ENCODE peak calls at places on chromosomes 12 and 14, in five cellular contexts. U, J, P, H and B are unnamed samples. For H3K4me1, the result is how much of the 10 kb centered on the place peaks cover.

GRCh38 chr14:72049462-72049861 is 117.2 kb downstream of the RGS6 start:
- DNase-seq in H (no peak), U (no peak), J (no peak), P (no peak), B (no peak)

GRCh38 chr14:69928111-69928523 is 48.9 kb downstream of the SMOC1 start:
- DNase-seq in U (no peak), H (no peak), P (peak), J (no peak), B (no peak)

GRCh38 chr12:43742106-43742505 is 16.5 kb downstream of the PUS7L start:
- DNase-seq in H (no peak), U (no peak), P (no peak), J (no peak), B (no peak)

GRCh38 chr12:25495336-25496097 is 57.6 kb downstream of the LMNTD1 start:
- DNase-seq in P (no peak), U (no peak), J (no peak), H (no peak), B (no peak)

GRCh38 chr14:72401632-72402428 is 469.6 kb downstream of the RGS6 start:
- DNase-seq in H (peak), J (no peak), P (no peak), U (no peak), B (no peak)

GRCh38 chr14:73136085-73136386 is 271 bp upstream of the PSEN1 start:
- DNase-seq in U (no peak), P (no peak), H (no peak), J (no peak), B (no peak)

GRCh38 chr14:74424606-74425005 is 1.4 kb downstream of the SYNDIG1L start:
- DNase-seq in H (no peak), P (no peak), U (no peak), J (no peak), B (no peak)

GRCh38 chr12:93563807-93564538 is 8.5 kb upstream of the SOCS2 start:
- DNase-seq in H (peak), J (peak), U (no peak), P (no peak), B (no peak)

GRCh38 chr12:14313379-14313778 is 52.1 kb upstream of the ATF7IP start:
- DNase-seq in J (no peak), U (no peak), P (no peak), H (no peak), B (no peak)

GRCh38 chr12:114476159-114476558 is 70.2 kb upstream of the TBX5 start:
- DNase-seq in U (no peak), H (no peak), P (no peak), J (no peak), B (no peak)

GRCh38 chr12:94990222-94990621 is 13.3 kb downstream of the NDUFA12 start:
- DNase-seq in U (no peak), P (no peak), H (no peak), J (no peak), B (no peak)

GRCh38 chr12:81284137-81284536 is 206.3 kb downstream of the ACSS3 start:
- DNase-seq in P (no peak), H (no peak), J (no peak), U (no peak), B (no peak)

GRCh38 chr12:70646850-70647249 is 9.6 kb upstream of the PTPRB start:
- DNase-seq in U (no peak), J (no peak), H (no peak), P (peak), B (no peak)

GRCh38 chr12:6233121-6233971 is 33.1 kb downstream of the CD9 start:
- DNase-seq in H (peak), P (peak), U (no peak), J (no peak), B (no peak)

GRCh38 chr12:78269620-78270019 is 438.9 kb downstream of the NAV3 start:
- DNase-seq in P (no peak), J (no peak), U (no peak), H (no peak), B (no peak)

GRCh38 chr12:84874125-84874824 is 38.3 kb downstream of the SLC6A15 start:
- DNase-seq in J (no peak), H (peak), P (peak), U (no peak), B (no peak)

GRCh38 chr12:117441751-117442150 is 80.3 kb upstream of the NOS1 start:
- DNase-seq in U (no peak), P (no peak), J (no peak), H (no peak), B (no peak)

GRCh38 chr12:132563911-132564310 is 46.5 kb downstream of the LRCOL1 start:
- DNase-seq in U (no peak), P (no peak), H (no peak), J (no peak), B (no peak)

GRCh38 chr12:128994869-128995268 is 141.6 kb downstream of the GLT1D1 start:
- DNase-seq in J (no peak), P (no peak), H (peak), U (no peak), B (no peak)

GRCh38 chr12:6867407-6868210 is at the start of gene TPI1:
- DNase-seq in P (peak), H (peak), U (peak), J (peak), B (no peak)

GRCh38 chr12:110689601-110690430 is 901 bp upstream of the HVCN1 start:
- DNase-seq in U (no peak), P (peak), H (peak), J (no peak), B (no peak)

GRCh38 chr12:79441534-79441933 is 249.2 kb downstream of the PAWR start:
- DNase-seq in H (no peak), J (no peak), P (no peak), U (no peak), B (no peak)

GRCh38 chr12:60935981-60936761 is 1324.0 kb upstream of the USP15 start:
- DNase-seq in J (no peak), U (no peak), P (no peak), H (no peak), B (no peak)

GRCh38 chr12:54129028-54129903 is 59.5 kb downstream of the SMUG1 start:
- DNase-seq in H (no peak), J (no peak), U (no peak), P (no peak), B (no peak)

GRCh38 chr14:22981090-22982012 is 1.0 kb downstream of the AJUBA start:
- DNase-seq in J (no peak), P (peak), U (no peak), H (no peak), B (no peak)

GRCh38 chr12:62522984-62523383 is 56.4 kb downstream of the MON2 start:
- DNase-seq in U (no peak), J (no peak), H (peak), P (no peak), B (no peak)

GRCh38 chr14:86311151-86311550 is 781.2 kb downstream of the FLRT2 start:
- DNase-seq in P (no peak), U (no peak), H (no peak), J (no peak), B (no peak)

GRCh38 chr12:92596388-92596787 is 106.4 kb upstream of the PLEKHG7 start:
- DNase-seq in U (no peak), H (no peak), P (no peak), J (no peak), B (no peak)

GRCh38 chr12:92745874-92746553 is 43.2 kb downstream of the PLEKHG7 start:
- DNase-seq in P (peak), J (peak), H (no peak), U (peak), B (no peak)

GRCh38 chr14:56905282-56905681 is 95.0 kb upstream of the OTX2 start:
- DNase-seq in H (no peak), P (no peak), U (no peak), J (no peak), B (no peak)

GRCh38 chr14:88791629-88792571 is 853 bp downstream of the EML5 start:
- DNase-seq in H (no peak), J (peak), U (peak), P (no peak), B (no peak)

GRCh38 chr12:49518914-49519573 is 19.8 kb upstream of the KCNH3 start:
- DNase-seq in U (no peak), P (peak), H (no peak), J (no peak), B (no peak)

GRCh38 chr14:98138666-98139065 is 1133.3 kb downstream of the BCL11B start:
- DNase-seq in J (peak), U (no peak), P (no peak), H (peak), B (peak)

DNA sequence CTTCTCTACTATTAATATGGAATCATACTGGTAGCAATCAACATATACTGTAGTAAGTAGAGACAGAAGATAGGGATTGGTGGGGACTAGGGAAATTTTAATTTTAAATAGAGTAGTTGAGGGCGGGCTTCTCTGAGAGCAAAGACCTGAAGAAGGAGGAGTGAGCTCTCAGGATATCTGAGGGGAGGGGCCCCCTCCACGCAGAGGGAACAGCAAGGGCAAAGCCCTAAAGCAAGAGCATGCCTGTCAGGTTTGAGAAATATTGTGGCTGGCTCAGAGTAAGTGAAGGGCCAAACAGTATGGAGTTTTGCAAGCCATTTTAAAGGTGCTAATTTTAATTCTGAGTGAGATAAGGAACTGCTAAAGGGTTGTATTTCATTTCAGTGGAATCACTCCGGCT is 64.3 kb downstream of the PCNX1 start:
- DNase-seq in U (no peak), P (no peak), J (no peak), H (no peak), B (no peak)
- H3K4me1 ChIP-seq in U (under half), P (under half), J (under half), H (under half), B (under half)

DNA sequence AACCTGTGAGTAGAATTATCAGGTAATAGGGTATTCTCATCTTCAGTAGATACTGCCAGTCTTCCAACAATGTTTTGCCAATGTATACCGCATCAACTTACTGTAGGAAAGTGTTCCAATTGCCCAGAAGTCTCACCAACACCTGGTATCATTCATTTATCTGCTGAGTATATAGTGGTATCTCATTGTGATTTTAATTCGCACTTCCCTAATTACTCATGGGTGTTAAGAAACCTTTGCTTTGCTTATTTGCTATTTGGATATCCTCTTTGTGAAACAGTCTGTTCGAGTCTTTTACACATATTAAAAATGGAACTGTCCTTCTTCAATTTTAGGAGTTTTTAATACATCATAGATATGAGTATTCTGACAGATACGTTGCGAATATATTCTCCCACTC is 6.1 kb downstream of the TM7SF3 start:
- DNase-seq in P (no peak), J (no peak), H (no peak), U (no peak), B (no peak)
- H3K27ac ChIP-seq in P (no peak), J (no peak), H (no peak), U (no peak), B (no peak)

GRCh38 chr12:120367924-120368788 is 808 bp downstream of the MSI1 start:
- DNase-seq in H (no peak), P (no peak), J (no peak), U (no peak), B (no peak)

GRCh38 chr12:120368789-120369475 is at the start of gene MSI1:
- DNase-seq in J (no peak), P (no peak), H (no peak), U (no peak), B (no peak)

GRCh38 chr12:120366884-120367251 is 2.1 kb downstream of the MSI1 start:
- DNase-seq in J (no peak), U (no peak), P (no peak), H (no peak), B (no peak)

GRCh38 chr12:120366341-120366705 is 2.6 kb downstream of the MSI1 start:
- DNase-seq in U (no peak), P (no peak), H (no peak), J (no peak), B (no peak)

GRCh38 chr12:120367252-120367923 is 1.6 kb downstream of the MSI1 start:
- DNase-seq in J (no peak), H (peak), P (no peak), U (no peak), B (no peak)
- H3K4me3 ChIP-seq in J (no peak), H (peak), P (no peak), U (no peak), B (peak)

GRCh38 chr12:83784298-83784890 is 1097.7 kb downstream of the TMTC2 start:
- DNase-seq in H (no peak), P (no peak), U (no peak), J (no peak), B (no peak)
- H3K4me1 ChIP-seq in H (under half), P (under half), U (under half), J (under half), B (under half)

GRCh38 chr12:108596854-108597558 is 878 bp downstream of the TMEM119 start:
- DNase-seq in P (no peak), U (no peak), H (no peak), J (no peak), B (no peak)
- H3K27ac ChIP-seq in P (no peak), U (no peak), H (no peak), J (no peak), B (no peak)

GRCh38 chr12:126290456-126290855 is 1225.2 kb downstream of the AACS start:
- DNase-seq in P (no peak), U (no peak), J (no peak), H (no peak), B (no peak)
- H3K4me3 ChIP-seq in P (no peak), U (no peak), J (no peak), H (no peak), B (no peak)

GRCh38 chr12:106082216-106083175 is 56.3 kb downstream of the NUAK1 start:
- DNase-seq in U (peak), P (no peak), H (no peak), J (no peak), B (no peak)
- H3K4me1 ChIP-seq in U (under half), P (under half), H (under half), J (under half), B (under half)

GRCh38 chr14:76964695-76965094 is 63.8 kb downstream of the IRF2BPL start:
- DNase-seq in J (no peak), P (no peak), U (no peak), H (no peak), B (no peak)
- H3K27ac ChIP-seq in J (no peak), P (no peak), U (peak), H (no peak), B (no peak)